ENCODE peak calls at places on chromosomes 6 and 20, in nine cellular contexts. G is IMR-90, W is adrenal gland, L is heart left ventricle, Y is upper lobe of right lung, H is tibial artery, X is tibial nerve, D is ovary, U is heart right ventricle. M is an unnamed sample.

GRCh38 chr6:84035484-84035883 is 1.9 kb downstream of the MRAP2 start:
- DNase-seq in H (no peak), X (no peak), Y (no peak), U (no peak), G (no peak), L (no peak), W (no peak), D (no peak), M (no peak)

GRCh38 chr20:24443436-24443835 is 26.0 kb upstream of the SYNDIG1 start:
- DNase-seq in U (no peak), D (no peak), X (no peak), G (no peak), H (no peak), W (no peak), Y (no peak), L (no peak), M (peak; percentile 38)

GRCh38 chr20:44255942-44256341 is 8.8 kb downstream of the GDAP1L1 start:
- DNase-seq in X (no peak), Y (no peak), D (no peak), W (no peak), U (no peak), G (no peak), H (no peak), L (no peak), M (no peak)

GRCh38 chr6:81241126-81241525 is 511.4 kb downstream of the TENT5A start:
- DNase-seq in Y (no peak), W (no peak), H (no peak), U (no peak), G (peak; percentile 26), D (no peak), L (no peak), X (no peak), M (no peak)

GRCh38 chr20:10537850-10538480 is 102.9 kb downstream of the SLX4IP start:
- DNase-seq in Y (no peak), D (no peak), G (peak; percentile 73), X (no peak), L (no peak), W (no peak), U (no peak), H (no peak), M (no peak)

GRCh38 chr6:149897015-149897697 is 757 bp downstream of the RAET1E start:
- DNase-seq in L (peak; percentile 67), W (peak; percentile 97), Y (peak; percentile 76), X (peak; percentile 71), U (peak; percentile 79), H (peak; percentile 95), D (peak; percentile 91), G (peak; percentile 92), M (peak; percentile 89)

GRCh38 chr6:110398778-110399177 is 16.6 kb downstream of the DDO start:
- DNase-seq in W (no peak), D (no peak), X (no peak), G (peak; percentile 38), L (no peak), H (no peak), Y (no peak), U (no peak), M (no peak)

GRCh38 chr6:146892613-146893401 is 294.0 kb downstream of the ADGB start:
- DNase-seq in X (no peak), D (no peak), H (no peak), G (peak; percentile 92), U (no peak), L (no peak), Y (no peak), W (no peak), M (no peak)

GRCh38 chr6:39050453-39051112 is 2.0 kb downstream of the GLP1R start:
- DNase-seq in G (no peak), X (no peak), U (no peak), W (peak; percentile 2), Y (no peak), L (no peak), D (no peak), H (no peak), M (no peak)

GRCh38 chr20:24665196-24665595 is 195.8 kb downstream of the SYNDIG1 start:
- DNase-seq in W (no peak), H (no peak), U (no peak), Y (no peak), X (no peak), D (no peak), L (no peak), G (no peak), M (no peak)

GRCh38 chr20:5072756-5073153 is 47.0 kb downstream of the PCNA start:
- DNase-seq in Y (no peak), H (no peak), U (no peak), W (no peak), G (no peak), L (no peak), D (no peak), X (no peak), M (no peak)
- H3K4me3 ChIP-seq in Y (no peak overlapping the region), H (no peak overlapping the region), U (no peak overlapping the region), W (no peak overlapping the region), G (no peak overlapping the region), L (no peak overlapping the region), D (no peak overlapping the region), X (no peak overlapping the region), M (no peak overlapping the region)

DNA sequence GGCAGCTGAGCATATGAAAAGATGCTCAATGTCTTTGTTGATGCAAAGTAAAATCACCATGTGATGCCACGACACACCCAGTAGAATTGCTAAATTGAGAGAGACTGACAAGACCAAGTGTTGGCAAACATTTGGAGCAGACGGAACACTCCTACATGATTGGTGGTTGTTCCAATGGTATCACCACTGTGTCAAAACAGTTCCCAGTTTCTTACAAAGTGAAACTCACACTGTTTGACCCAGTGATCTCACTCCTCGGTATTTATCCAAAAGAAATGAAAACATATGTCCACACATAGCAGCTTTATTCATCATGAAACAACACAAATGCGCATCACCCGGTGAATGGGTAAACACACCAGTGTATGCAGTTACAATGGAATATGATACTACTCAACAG is 74.0 kb upstream of the SULF2 start:
- DNase-seq in W (no peak), H (no peak), L (no peak), G (no peak), X (no peak), D (no peak), Y (no peak), U (no peak), M (no peak)
- H3K4me1 ChIP-seq in W (no peaks in the 10 kb centered on the region), H (peaks cover 18% of the 10 kb centered on the region), L (peaks cover 5% of the 10 kb centered on the region), G (no peaks in the 10 kb centered on the region), X (no peaks in the 10 kb centered on the region), D (no peaks in the 10 kb centered on the region), Y (no peaks in the 10 kb centered on the region), U (peaks cover 14% of the 10 kb centered on the region), M (peaks cover 9% of the 10 kb centered on the region)

GRCh38 chr6:131948692-131949614 is 2.2 kb downstream of the CCN2 start:
- DNase-seq in D (peak; percentile 29), U (peak; percentile 31), W (peak; percentile 58), Y (no peak), L (peak; percentile 16), X (no peak), H (no peak), G (peak; percentile 92), M (no peak)

GRCh38 chr6:131946404-131946991 is 4.7 kb downstream of the CCN2 start:
- DNase-seq in D (no peak), U (no peak), Y (no peak), W (no peak), G (peak; percentile 78), L (no peak), H (no peak), X (no peak), M (no peak)

GRCh38 chr6:131949615-131949908 is 1.6 kb downstream of the CCN2 start:
- DNase-seq in H (no peak), G (peak; percentile 91), X (no peak), Y (no peak), L (no peak), W (no peak), U (peak; percentile 15), D (no peak), M (no peak)

GRCh38 chr6:131946992-131947955 is 3.9 kb downstream of the CCN2 start:
- DNase-seq in H (no peak), G (peak; percentile 84), U (no peak), Y (no peak), W (no peak), L (no peak), X (no peak), D (no peak), M (no peak)

DNA sequence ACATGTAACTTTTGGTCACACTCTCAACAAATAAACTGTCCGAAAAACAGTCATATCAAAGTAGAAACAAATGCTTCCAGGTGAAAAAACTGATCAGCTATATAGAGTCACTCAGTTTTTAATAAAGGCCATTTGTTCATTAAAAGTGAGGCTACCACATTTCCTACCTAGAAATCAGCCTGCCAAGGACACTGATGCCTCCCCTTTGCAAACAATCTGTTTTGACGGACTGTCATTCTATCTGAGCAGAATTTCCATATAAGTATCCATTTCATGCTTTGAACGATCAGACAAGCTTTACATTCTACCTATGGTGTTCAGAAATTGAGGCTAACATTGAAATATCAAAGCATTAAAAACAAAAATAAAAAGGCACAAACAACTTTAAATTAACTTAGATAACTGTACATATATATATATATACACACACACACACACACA is 2.9 kb downstream of the CCN2 start:
- DNase-seq in H (no peak), D (no peak), U (no peak), G (peak; percentile 75), X (no peak), W (no peak), Y (no peak), L (no peak), M (no peak)
- H3K27me3 ChIP-seq in H (no peaks in the 10 kb centered on the region), D (no peaks in the 10 kb centered on the region), U (no peaks in the 10 kb centered on the region), G (no peaks in the 10 kb centered on the region), X (no peaks in the 10 kb centered on the region), W (no peaks in the 10 kb centered on the region), Y (no peaks in the 10 kb centered on the region), L (no peaks in the 10 kb centered on the region), M (no peaks in the 10 kb centered on the region)

GRCh38 chr6:41371992-41372525 is 36.7 kb downstream of the NCR2 start:
- DNase-seq in D (no peak), G (no peak), X (no peak), L (peak; percentile 18), Y (no peak), H (no peak), W (peak; percentile 53), U (no peak), M (no peak)

GRCh38 chr6:41370488-41371111 is 35.2 kb downstream of the NCR2 start:
- DNase-seq in Y (no peak), G (no peak), W (no peak), L (no peak), U (no peak), D (no peak), X (no peak), H (no peak), M (no peak)

GRCh38 chr6:41373367-41373918 is 38.0 kb downstream of the NCR2 start:
- DNase-seq in D (no peak), U (no peak), L (no peak), W (no peak), Y (no peak), H (no peak), G (no peak), X (no peak), M (no peak)

GRCh38 chr6:41372526-41373366 is 37.3 kb downstream of the NCR2 start:
- DNase-seq in W (no peak), H (no peak), D (no peak), Y (no peak), X (no peak), L (no peak), G (no peak), U (no peak), M (no peak)

DNA sequence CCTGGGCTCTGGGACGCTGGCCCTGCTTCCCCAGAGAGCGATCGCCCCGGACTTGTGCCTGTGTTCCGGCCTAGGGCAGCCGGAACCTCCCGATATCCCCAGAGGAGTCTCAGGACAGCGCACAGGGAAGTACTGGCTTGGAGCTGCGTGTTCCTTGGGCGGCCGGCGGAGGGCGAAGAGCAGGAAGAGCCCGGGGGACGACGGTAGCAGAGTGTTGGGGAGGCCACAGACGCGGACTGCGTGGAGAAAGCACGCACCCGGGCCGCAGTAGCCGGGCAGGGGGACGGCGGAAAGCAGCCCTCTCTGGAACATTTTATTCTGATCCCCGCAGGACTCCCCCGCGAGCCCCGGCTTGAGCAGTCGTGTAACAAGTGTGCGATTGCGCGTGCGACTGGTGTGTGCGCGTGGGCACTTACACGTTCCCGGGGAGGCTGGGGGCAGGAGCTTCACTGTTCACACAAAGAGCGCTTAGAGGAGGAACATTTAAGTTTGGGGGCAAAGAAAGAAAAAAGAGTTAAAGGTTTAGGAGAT is 36.1 kb downstream of the NCR2 start:
- DNase-seq in H (peak; percentile 34), X (no peak), G (peak; percentile 42), U (peak; percentile 50), Y (peak; percentile 73), W (no peak), L (peak; percentile 40), D (no peak), M (no peak)
- H3K4me3 ChIP-seq in H (peak overlapping the region; percentile 41), X (peak overlapping the region; percentile 2), G (no peak overlapping the region), U (peak overlapping the region; percentile 48), Y (peak overlapping the region; percentile 23), W (no peak overlapping the region), L (peak overlapping the region; percentile 55), D (peak overlapping the region; percentile 21), M (peak overlapping the region; percentile 43)